ENCODE peak calls at places on chromosome 10, in four cellular contexts. Q, J, H and N are unnamed samples.

GRCh38 chr10:74165530-74165901 is 14.5 kb downstream of the ADK start:
- DNase-seq in H (no peak), Q (peak), J (no peak), N (no peak)

GRCh38 chr10:98312816-98313215 is 44.8 kb upstream of the LOXL4 start:
- DNase-seq in H (no peak), J (no peak), Q (no peak), N (no peak)

GRCh38 chr10:43204394-43204942 is 62.4 kb downstream of the RASGEF1A start:
- DNase-seq in Q (no peak), H (no peak), J (no peak), N (no peak)

GRCh38 chr10:10055656-10056445 is 961.8 kb upstream of the CELF2 start:
- DNase-seq in H (no peak), Q (peak), J (no peak), N (no peak)

GRCh38 chr10:27804136-27804535 is 58.5 kb upstream of the MKX start:
- DNase-seq in H (no peak), Q (no peak), J (no peak), N (no peak)

GRCh38 chr10:60099998-60100747 is 193.8 kb upstream of the CCDC6 start:
- DNase-seq in H (no peak), Q (peak), J (peak), N (no peak)

GRCh38 chr10:75400163-75400768 is 1.3 kb downstream of the ZNF503 start:
- DNase-seq in Q (no peak), H (no peak), J (no peak), N (no peak)

GRCh38 chr10:15353471-15353870 is 17.6 kb downstream of the FAM171A1 start:
- DNase-seq in H (no peak), J (no peak), Q (no peak), N (no peak)

GRCh38 chr10:20885678-20886077 is 11.4 kb downstream of the NEBL start:
- DNase-seq in Q (no peak), H (no peak), J (no peak), N (no peak)

GRCh38 chr10:128631801-128632241 is 505.6 kb upstream of the MKI67 start:
- DNase-seq in J (peak), Q (no peak), H (no peak), N (no peak)

GRCh38 chr10:100482181-100482833 is 19.5 kb downstream of the WNT8B start:
- DNase-seq in J (peak), Q (peak), H (no peak), N (peak)

GRCh38 chr10:118096022-118096421 is 49.3 kb upstream of the RAB11FIP2 start:
- DNase-seq in J (no peak), H (no peak), Q (no peak), N (no peak)

GRCh38 chr10:110535958-110536891 is 31.3 kb upstream of the SMC3 start:
- DNase-seq in J (no peak), H (no peak), Q (peak), N (peak)

GRCh38 chr10:94108200-94108599 is 114.5 kb downstream of the PLCE1 start:
- DNase-seq in J (no peak), Q (peak), H (no peak), N (no peak)

GRCh38 chr10:132462463-132463332 is 65.7 kb downstream of the PWWP2B start:
- DNase-seq in H (no peak), Q (no peak), J (no peak), N (no peak)

GRCh38 chr10:132465193-132465888 is 68.3 kb downstream of the PWWP2B start:
- DNase-seq in J (no peak), H (no peak), Q (no peak), N (no peak)

GRCh38 chr10:132461683-132462231 is 64.8 kb downstream of the PWWP2B start:
- DNase-seq in J (no peak), H (no peak), Q (no peak), N (no peak)

GRCh38 chr10:132464256-132465192 is 67.5 kb downstream of the PWWP2B start:
- DNase-seq in H (no peak), J (no peak), Q (no peak), N (no peak)

GRCh38 chr10:132463333-132464255 is 66.6 kb downstream of the PWWP2B start:
- DNase-seq in H (no peak), Q (no peak), J (no peak), N (no peak)
- H4K5ac ChIP-seq in H (no peak), Q (no peak), J (no peak), N (no peak)

DNA sequence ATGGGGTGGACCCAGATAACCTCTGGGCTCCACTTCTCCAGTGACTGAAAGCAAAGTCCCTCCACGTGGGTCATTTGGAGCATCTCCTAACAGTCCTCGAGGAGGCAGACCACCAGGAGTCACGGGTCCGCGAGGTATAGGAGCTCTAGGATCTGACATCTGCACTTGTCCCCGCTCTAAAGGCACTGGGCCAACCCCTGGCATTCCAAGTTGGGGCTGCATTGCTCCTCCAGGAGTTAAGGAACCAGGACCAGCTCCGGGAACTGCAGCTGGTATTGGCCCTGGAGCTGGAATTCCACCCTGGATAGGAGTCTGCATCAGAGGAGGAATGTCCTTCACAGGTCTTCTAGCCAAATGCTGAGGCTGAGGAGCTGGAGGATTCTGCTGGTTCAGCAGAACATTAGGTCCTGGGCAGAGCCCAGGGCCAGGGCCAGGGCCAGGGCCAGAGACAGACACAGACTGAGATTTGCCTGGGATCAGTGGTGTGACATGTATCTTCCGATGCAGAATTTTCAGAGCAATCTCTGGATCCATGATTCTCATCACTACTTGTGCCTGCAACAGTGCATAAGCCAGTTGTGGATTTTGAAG is 827 bp downstream of the CSTF2T start:
- DNase-seq in Q (no peak), H (no peak), J (peak), N (no peak)
- H4K5ac ChIP-seq in Q (peak), H (no peak), J (no peak), N (peak)

GRCh38 chr10:55881588-55881987 is 479.5 kb downstream of the ZWINT start:
- DNase-seq in Q (no peak), J (no peak), H (no peak), N (no peak)
- H4K5ac ChIP-seq in Q (no peak), J (no peak), H (no peak), N (no peak)

GRCh38 chr10:62959553-62959952 is 143.4 kb upstream of the EGR2 start:
- DNase-seq in Q (no peak), J (no peak), H (no peak), N (no peak)

GRCh38 chr10:62961951-62962523 is 145.9 kb upstream of the EGR2 start:
- DNase-seq in Q (no peak), H (no peak), J (peak), N (no peak)

GRCh38 chr10:62958980-62959379 is 142.8 kb upstream of the EGR2 start:
- DNase-seq in H (no peak), Q (no peak), J (no peak), N (no peak)

GRCh38 chr10:62960416-62960815 is 144.2 kb upstream of the EGR2 start:
- DNase-seq in Q (peak), J (no peak), H (no peak), N (no peak)
- H4K5ac ChIP-seq in Q (no peak), J (no peak), H (no peak), N (no peak)

GRCh38 chr10:124003481-124004371 is 89.7 kb downstream of the CHST15 start:
- DNase-seq in J (no peak), H (no peak), Q (no peak), N (no peak)
- H4K5ac ChIP-seq in J (no peak), H (no peak), Q (no peak), N (no peak)

DNA sequence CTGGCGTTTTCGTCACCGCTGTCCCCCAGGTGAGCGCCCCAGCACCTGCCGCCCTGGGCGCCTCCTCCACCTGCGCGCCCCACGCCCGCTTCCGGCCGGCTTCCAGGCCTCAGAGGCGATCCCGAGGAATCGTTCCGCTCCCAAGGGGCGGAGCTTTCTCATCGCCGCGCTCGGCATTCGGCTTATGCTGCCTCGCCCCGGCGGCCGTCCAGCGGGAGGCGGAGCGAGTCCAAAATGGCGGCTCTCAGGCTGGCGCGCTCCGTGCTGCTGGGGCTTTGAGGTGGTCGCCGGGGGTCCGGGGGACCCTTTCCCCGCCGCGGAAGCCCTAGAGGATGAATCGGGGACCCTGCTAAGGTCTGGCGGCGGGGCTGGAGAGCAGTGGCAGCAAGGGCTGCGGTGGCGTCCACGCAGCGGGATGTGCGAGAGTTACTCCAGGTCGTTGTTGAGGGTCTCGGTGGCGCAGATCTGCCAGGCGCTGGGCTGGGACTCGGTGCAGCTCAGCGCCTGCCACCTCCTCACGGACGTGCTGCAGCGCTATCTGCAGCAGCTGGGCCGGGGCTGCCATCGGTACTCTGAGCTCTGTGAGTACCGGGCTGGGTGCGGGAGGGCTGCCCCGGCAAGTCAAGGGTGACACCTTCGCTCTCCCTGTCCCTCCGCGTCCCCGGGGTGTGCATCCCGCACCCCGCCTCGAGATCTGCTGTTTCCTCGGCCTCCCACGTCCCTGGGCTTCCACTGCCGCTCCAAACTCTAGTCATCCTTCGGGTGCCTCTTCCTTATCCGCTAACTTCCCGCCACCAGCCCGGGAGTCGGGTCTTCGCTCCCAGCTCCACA is at the start of gene TAF3:
- DNase-seq in Q (peak), H (peak), J (peak), N (peak)
- H4K5ac ChIP-seq in Q (peak), H (peak), J (no peak), N (no peak)